ENCODE peak calls at places on chromosomes 12 and 14, in seven cellular contexts. P is brain pericyte; W is sigmoid colon; X is NCI-H345; B is activated naive CD4-positive, alpha-beta T cell; T is Ammon's horn; E is OCI-M1. Z is an unnamed sample.
A peak's percentile ranks its signal among the peaks of the same experiment; 100 is the strongest.

GRCh38 chr12:93200291-93200917 is 177.3 kb upstream of the NUDT4 start:
- DNase-seq in P (no peak), W (no peak), X (no peak), B (no peak), T (no peak), E (no peak), Z (no peak)

GRCh38 chr14:74501691-74502090 is 8.1 kb downstream of the ISCA2 start:
- DNase-seq in P (no peak), W (no peak), X (no peak), B (no peak), T (no peak), E (no peak), Z (no peak)

GRCh38 chr12:24244801-24245200 is 295.3 kb upstream of the SOX5 start:
- DNase-seq in P (no peak), W (no peak), X (no peak), B (no peak), T (no peak), E (no peak), Z (no peak)

GRCh38 chr12:68932123-68932700 is 759 bp downstream of the CPM start:
- DNase-seq in P (no peak), W (no peak), X (peak; percentile 35), B (no peak), T (no peak), E (no peak), Z (no peak)

GRCh38 chr14:78484002-78484401 is 313.8 kb downstream of the NRXN3 start:
- DNase-seq in P (no peak), W (no peak), X (no peak), B (no peak), T (no peak), E (no peak), Z (no peak)

GRCh38 chr12:122651520-122652224 is 51.5 kb downstream of the HCAR2 start:
- DNase-seq in P (no peak), W (no peak), X (no peak), B (no peak), T (no peak), E (no peak), Z (no peak)

GRCh38 chr12:95700316-95700785 is 90.2 kb downstream of the NTN4 start:
- DNase-seq in P (no peak), W (no peak), X (no peak), B (no peak), T (no peak), E (no peak), Z (no peak)

GRCh38 chr12:50786498-50787231 is 22.8 kb downstream of the ATF1 start:
- DNase-seq in P (no peak), W (no peak), X (no peak), B (no peak), T (no peak), E (no peak), Z (no peak)

GRCh38 chr14:80781968-80782367 is 159.6 kb downstream of the CEP128 start:
- DNase-seq in P (no peak), W (no peak), X (no peak), B (no peak), T (no peak), E (no peak), Z (no peak)

GRCh38 chr14:105489607-105490317 is 1.3 kb upstream of the TEDC1 start:
- DNase-seq in P (no peak), W (peak; percentile 94), X (peak; percentile 92), B (peak; percentile 64), T (peak; percentile 85), E (peak; percentile 86), Z (peak; percentile 94)

GRCh38 chr12:68793436-68793835 is 14.5 kb upstream of the MDM2 start:
- DNase-seq in P (no peak), W (no peak), X (no peak), B (no peak), T (no peak), E (no peak), Z (no peak)

Z was measured in spleen.